ENCODE peak calls at places on chromosomes 4 and X, in four cellular contexts. One of them, this sample, is unnamed.

GRCh38 chr4:140755811-140756291 is 334 bp downstream of the TBC1D9 start:
- DNase-seq in AG04449: no peak
- DNase-seq in cardiac muscle cell: peak; percentile 67
- DNase-seq in GM06990: peak; percentile 75
- DNase-seq in this sample: no peak

GRCh38 chr4:80592950-80593349 is 257.4 kb downstream of the CFAP299 start:
- DNase-seq in AG04449: no peak
- DNase-seq in cardiac muscle cell: no peak
- DNase-seq in GM06990: no peak
- DNase-seq in this sample: no peak

GRCh38 chr4:69731261-69731660 is 29.2 kb downstream of the SULT1B1 start:
- DNase-seq in AG04449: no peak
- DNase-seq in cardiac muscle cell: peak; percentile 56
- DNase-seq in GM06990: no peak
- DNase-seq in this sample: no peak

GRCh38 chrX:118116308-118117068 is at the start of gene KLHL13:
- DNase-seq in AG04449: no peak
- DNase-seq in cardiac muscle cell: peak; percentile 44
- DNase-seq in GM06990: peak; percentile 70
- DNase-seq in this sample: no peak

GRCh38 chrX:24298191-24298590 is 15.7 kb downstream of the SUPT20HL2 start:
- DNase-seq in AG04449: no peak
- DNase-seq in cardiac muscle cell: no peak
- DNase-seq in GM06990: no peak
- DNase-seq in this sample: no peak

GRCh38 chr4:16155503-16156169 is 70.6 kb downstream of the TAPT1 start:
- DNase-seq in AG04449: no peak
- DNase-seq in cardiac muscle cell: no peak
- DNase-seq in GM06990: no peak
- DNase-seq in this sample: no peak

GRCh38 chrX:147405764-147406163 is 506.0 kb upstream of the FMR1 start:
- DNase-seq in AG04449: no peak
- DNase-seq in cardiac muscle cell: no peak
- DNase-seq in GM06990: no peak
- DNase-seq in this sample: no peak

GRCh38 chrX:55710701-55711100 is 6.8 kb upstream of the RRAGB start:
- DNase-seq in AG04449: no peak
- DNase-seq in cardiac muscle cell: peak; percentile 47
- DNase-seq in GM06990: no peak
- DNase-seq in this sample: no peak

GRCh38 chrX:14051416-14051815 is 21.7 kb upstream of the GEMIN8 start:
- DNase-seq in AG04449: no peak
- DNase-seq in cardiac muscle cell: no peak
- DNase-seq in GM06990: no peak
- DNase-seq in this sample: no peak

GRCh38 chr4:54427826-54428225 is 198.7 kb downstream of the PDGFRA start:
- DNase-seq in AG04449: no peak
- DNase-seq in cardiac muscle cell: no peak
- DNase-seq in GM06990: no peak
- DNase-seq in this sample: no peak

GRCh38 chrX:47723689-47724088 is 64.7 kb upstream of the UXT start:
- DNase-seq in AG04449: no peak
- DNase-seq in cardiac muscle cell: no peak
- DNase-seq in GM06990: no peak
- DNase-seq in this sample: no peak
- TF ChIP-seq CTCF in AG04449: no peak
- TF ChIP-seq CTCF in cardiac muscle cell: no peak
- TF ChIP-seq CTCF in GM06990: peak; percentile 35
- TF ChIP-seq CTCF in this sample: no peak

DNA sequence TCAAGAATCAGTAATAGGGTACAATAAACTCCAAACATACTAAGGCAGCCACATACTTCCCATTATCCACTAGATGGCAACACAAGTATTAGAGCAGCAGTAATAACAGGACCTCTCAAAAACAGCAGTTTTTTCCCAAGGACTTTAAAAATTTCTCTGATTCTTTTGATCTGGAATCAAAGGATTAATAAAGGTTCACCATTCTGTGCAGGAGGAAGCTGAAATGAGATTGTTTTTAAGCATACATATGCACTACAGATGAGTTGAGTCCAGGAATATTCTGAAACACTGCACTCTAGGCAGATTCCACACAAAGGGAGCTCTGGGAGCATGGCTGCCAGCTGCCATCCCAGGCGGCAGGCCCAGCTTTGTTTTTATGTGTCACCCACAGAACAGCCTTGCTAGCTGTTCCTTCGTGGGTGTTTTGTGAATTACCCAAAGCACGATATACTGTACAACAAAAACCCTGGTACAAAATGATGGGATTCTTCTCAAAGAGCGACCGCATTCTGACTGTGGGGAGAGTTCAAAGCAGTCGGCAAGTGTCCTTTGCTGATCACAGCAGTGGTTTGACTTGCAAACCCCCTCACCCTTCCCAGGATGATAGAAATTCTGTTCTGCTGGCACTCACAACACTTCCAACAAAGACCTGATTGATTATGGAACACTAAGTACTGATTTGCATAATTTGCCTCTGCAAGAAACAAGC is 61.0 kb downstream of the STX18 start:
- DNase-seq in AG04449: no peak
- DNase-seq in cardiac muscle cell: no peak
- DNase-seq in GM06990: no peak
- DNase-seq in this sample: no peak
- TF ChIP-seq CTCF in AG04449: peak; percentile 43
- TF ChIP-seq CTCF in cardiac muscle cell: peak; percentile 57
- TF ChIP-seq CTCF in GM06990: peak; percentile 31
- TF ChIP-seq CTCF in this sample: peak; percentile 71

GRCh38 chr4:139274790-139275189 is 5.2 kb downstream of the MGARP start:
- DNase-seq in AG04449: no peak
- DNase-seq in cardiac muscle cell: no peak
- DNase-seq in GM06990: no peak
- DNase-seq in this sample: no peak
- TF ChIP-seq CTCF in AG04449: no peak
- TF ChIP-seq CTCF in cardiac muscle cell: no peak
- TF ChIP-seq CTCF in GM06990: no peak
- TF ChIP-seq CTCF in this sample: no peak

GRCh38 chrX:8748855-8749254 is 16.9 kb upstream of the ANOS1 start:
- DNase-seq in AG04449: no peak
- DNase-seq in cardiac muscle cell: peak; percentile 44
- DNase-seq in GM06990: no peak
- DNase-seq in this sample: no peak
- TF ChIP-seq CTCF in AG04449: peak; percentile 38
- TF ChIP-seq CTCF in cardiac muscle cell: peak; percentile 57
- TF ChIP-seq CTCF in GM06990: peak; percentile 72
- TF ChIP-seq CTCF in this sample: peak; percentile 67

DNA sequence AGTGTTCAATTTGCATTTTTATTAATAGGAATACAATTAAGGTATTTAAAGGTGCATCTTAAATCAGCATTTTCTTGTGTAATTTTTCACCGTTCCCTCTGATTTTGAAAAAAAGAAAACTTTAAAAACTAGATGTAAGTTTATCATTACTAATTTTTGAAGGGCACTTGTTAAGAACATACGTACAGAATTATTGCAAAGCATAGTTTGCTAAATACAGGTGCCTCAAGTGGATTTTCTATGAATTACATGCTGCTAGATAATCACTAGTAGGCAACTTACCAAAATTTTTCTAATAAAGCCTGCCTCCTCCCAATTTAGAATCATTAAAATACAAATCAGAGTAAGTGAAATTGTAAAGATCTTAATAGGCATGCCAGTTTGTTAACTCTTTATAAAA is 8.5 kb downstream of the CNKSR2 start:
- DNase-seq in AG04449: no peak
- DNase-seq in cardiac muscle cell: no peak
- DNase-seq in GM06990: no peak
- DNase-seq in this sample: no peak
- TF ChIP-seq CTCF in AG04449: no peak
- TF ChIP-seq CTCF in cardiac muscle cell: peak; percentile 5
- TF ChIP-seq CTCF in GM06990: peak; percentile 12
- TF ChIP-seq CTCF in this sample: peak; percentile 38

GRCh38 chr4:143118666-143119065 is 66.1 kb upstream of the USP38 start:
- DNase-seq in AG04449: no peak
- DNase-seq in cardiac muscle cell: no peak
- DNase-seq in GM06990: no peak
- DNase-seq in this sample: no peak
- TF ChIP-seq CTCF in AG04449: no peak
- TF ChIP-seq CTCF in cardiac muscle cell: no peak
- TF ChIP-seq CTCF in GM06990: no peak
- TF ChIP-seq CTCF in this sample: no peak

GRCh38 chrX:109889289-109890006 is 113.5 kb upstream of the TMEM164 start:
- DNase-seq in AG04449: no peak
- DNase-seq in cardiac muscle cell: peak; percentile 54
- DNase-seq in GM06990: no peak
- DNase-seq in this sample: no peak
- TF ChIP-seq CTCF in AG04449: peak; percentile 37
- TF ChIP-seq CTCF in cardiac muscle cell: peak; percentile 47
- TF ChIP-seq CTCF in GM06990: no peak
- TF ChIP-seq CTCF in this sample: peak; percentile 59

GRCh38 chr4:3445829-3446545 is 4.2 kb downstream of the HGFAC start:
- DNase-seq in AG04449: no peak
- DNase-seq in cardiac muscle cell: no peak
- DNase-seq in GM06990: no peak
- DNase-seq in this sample: no peak
- TF ChIP-seq CTCF in AG04449: no peak
- TF ChIP-seq CTCF in cardiac muscle cell: no peak
- TF ChIP-seq CTCF in GM06990: peak; percentile 1
- TF ChIP-seq CTCF in this sample: no peak

GRCh38 chr4:121304843-121305348 is 75.9 kb downstream of the QRFPR start:
- DNase-seq in AG04449: no peak
- DNase-seq in cardiac muscle cell: no peak
- DNase-seq in GM06990: no peak
- DNase-seq in this sample: no peak

GRCh38 chr4:121306932-121307331 is 73.9 kb downstream of the QRFPR start:
- DNase-seq in AG04449: no peak
- DNase-seq in cardiac muscle cell: no peak
- DNase-seq in GM06990: no peak
- DNase-seq in this sample: no peak

GRCh38 chr4:121308328-121308663 is 72.5 kb downstream of the QRFPR start:
- DNase-seq in AG04449: no peak
- DNase-seq in cardiac muscle cell: peak; percentile 6
- DNase-seq in GM06990: peak; percentile 15
- DNase-seq in this sample: no peak

GRCh38 chr4:121308828-121309227 is 72.0 kb downstream of the QRFPR start:
- DNase-seq in AG04449: no peak
- DNase-seq in cardiac muscle cell: no peak
- DNase-seq in GM06990: no peak
- DNase-seq in this sample: no peak

GRCh38 chr4:121307441-121308327 is 73.1 kb downstream of the QRFPR start:
- DNase-seq in AG04449: peak; percentile 2
- DNase-seq in cardiac muscle cell: peak; percentile 79
- DNase-seq in GM06990: peak; percentile 53
- DNase-seq in this sample: no peak
- TF ChIP-seq CTCF in AG04449: peak; percentile 62
- TF ChIP-seq CTCF in cardiac muscle cell: peak; percentile 88
- TF ChIP-seq CTCF in GM06990: peak; percentile 84
- TF ChIP-seq CTCF in this sample: peak; percentile 82

GRCh38 chr4:112327950-112328349 is 30.8 kb downstream of the ALPK1 start:
- DNase-seq in AG04449: peak; percentile 31
- DNase-seq in cardiac muscle cell: peak; percentile 74
- DNase-seq in GM06990: peak; percentile 46
- DNase-seq in this sample: peak; percentile 29
- TF ChIP-seq CTCF in AG04449: peak; percentile 22
- TF ChIP-seq CTCF in cardiac muscle cell: peak; percentile 49
- TF ChIP-seq CTCF in GM06990: peak; percentile 40
- TF ChIP-seq CTCF in this sample: peak; percentile 69